ENCODE peak calls at places on chromosome 3, in eight cellular contexts. Y is uterus; U is CD8-positive, alpha-beta memory T cell; F is ovary; B is lower lobe of right lung; V is upper lobe of left lung; E is effector memory CD4-positive, alpha-beta T cell; K is CD4-positive, alpha-beta T cell. P is an unnamed sample.

GRCh38 chr3:38627956-38628355 is 21.5 kb downstream of the SCN5A start:
- DNase-seq in K (no peak), U (no peak), F (no peak), B (no peak), E (no peak), Y (no peak), V (no peak), P (no peak)

GRCh38 chr3:72515915-72516314 is 332.3 kb downstream of the SHQ1 start:
- DNase-seq in V (no peak), Y (no peak), E (no peak), B (no peak), F (no peak), U (no peak), K (no peak), P (no peak)

GRCh38 chr3:52537726-52538421 is 1.5 kb downstream of the UQCC5 start:
- DNase-seq in Y (no peak), E (no peak), K (no peak), F (no peak), U (no peak), B (no peak), V (no peak), P (no peak)

GRCh38 chr3:57079221-57079831 is 18.9 kb downstream of the SPATA12 start:
- DNase-seq in V (peak; percentile 51), Y (peak; percentile 31), K (no peak), B (peak; percentile 56), F (peak; percentile 64), U (no peak), E (no peak), P (no peak)

GRCh38 chr3:18153571-18154173 is 271.5 kb downstream of the SATB1 start:
- DNase-seq in V (no peak), E (no peak), B (no peak), F (no peak), Y (no peak), U (no peak), K (no peak), P (no peak)

GRCh38 chr3:132283440-132283839 is 33.8 kb upstream of the ACP3 start:
- DNase-seq in U (no peak), B (no peak), V (peak; percentile 48), F (no peak), K (no peak), E (no peak), Y (no peak), P (no peak)

GRCh38 chr3:10945683-10946287 is 46.8 kb upstream of the SLC6A1 start:
- DNase-seq in U (peak; percentile 6), K (peak; percentile 34), B (peak; percentile 72), F (peak; percentile 54), Y (peak; percentile 29), V (peak; percentile 62), E (no peak), P (no peak)

GRCh38 chr3:8629151-8630021 is 15.2 kb downstream of the SSUH2 start:
- DNase-seq in Y (no peak), K (peak; percentile 21), V (peak; percentile 83), U (no peak), B (peak; percentile 84), E (peak; percentile 36), F (no peak), P (no peak)

GRCh38 chr3:187811580-187812250 is 66.4 kb upstream of the BCL6 start:
- DNase-seq in V (peak; percentile 47), K (no peak), U (no peak), F (no peak), B (no peak), Y (no peak), E (no peak), P (no peak)

GRCh38 chr3:129824926-129825541 is 68.5 kb downstream of the TMCC1 start:
- DNase-seq in V (no peak), E (no peak), B (no peak), U (peak; percentile 13), F (peak; percentile 33), Y (no peak), K (peak; percentile 11), P (no peak)

GRCh38 chr3:98884675-98885371 is 16.7 kb downstream of the DCBLD2 start:
- DNase-seq in K (no peak), V (no peak), Y (no peak), U (no peak), B (no peak), F (no peak), E (no peak), P (no peak)

GRCh38 chr3:138434276-138434874 is at the start of gene ESYT3:
- DNase-seq in V (peak; percentile 94), F (peak; percentile 58), B (peak; percentile 95), E (no peak), U (peak; percentile 16), Y (peak; percentile 67), K (peak; percentile 13), P (peak; percentile 39)

GRCh38 chr3:39216176-39216790 is 23.9 kb upstream of the XIRP1 start:
- DNase-seq in U (no peak), F (no peak), K (no peak), V (no peak), Y (no peak), E (no peak), B (no peak), P (no peak)

GRCh38 chr3:169430687-169431404 is 232.7 kb downstream of the MECOM start:
- DNase-seq in F (no peak), V (peak; percentile 28), U (no peak), E (no peak), B (no peak), K (no peak), Y (peak; percentile 29), P (no peak)

GRCh38 chr3:112460519-112460918 is 38.8 kb downstream of the BTLA start:
- DNase-seq in V (no peak), F (no peak), B (no peak), Y (no peak), K (no peak), E (no peak), U (no peak), P (no peak)

GRCh38 chr3:111714305-111714704 is 119.2 kb upstream of the ZBED2 start:
- DNase-seq in V (no peak), B (no peak), E (no peak), K (no peak), Y (no peak), U (no peak), F (no peak), P (no peak)

DNA sequence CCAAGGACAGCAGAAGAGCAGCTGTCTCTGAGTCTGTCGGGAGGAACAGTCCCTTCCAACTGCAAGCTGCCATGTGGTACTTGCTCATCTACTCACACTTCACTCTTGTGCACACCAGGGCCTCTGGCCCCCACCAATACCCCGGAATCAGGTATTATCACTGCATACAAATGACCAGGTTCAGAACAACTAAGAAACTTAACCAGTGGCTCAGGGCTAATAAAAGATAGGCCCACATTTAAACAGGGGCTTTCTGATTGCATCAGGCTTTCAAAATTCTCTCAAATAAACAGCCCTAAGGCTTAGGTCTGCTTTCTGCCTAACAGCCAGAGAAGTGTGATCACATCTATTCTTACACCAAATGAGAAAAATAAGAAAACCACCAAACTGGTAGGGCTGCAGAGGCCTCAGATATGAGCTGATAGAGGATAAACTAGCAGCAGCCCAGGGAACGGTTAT is 20.7 kb downstream of the CCDC12 start:
- DNase-seq in Y (no peak), E (no peak), B (no peak), K (no peak), V (no peak), U (no peak), F (no peak), P (no peak)
- H3K27ac ChIP-seq in Y (no peak overlapping the region), E (no peak overlapping the region), B (peak overlapping the region; percentile 10), K (peak overlapping the region; percentile 25), V (peak overlapping the region; percentile 49), U (peak overlapping the region; percentile 25), F (no peak overlapping the region), P (no peak overlapping the region)

GRCh38 chr3:183538475-183538874 is 17.0 kb downstream of the KLHL6 start:
- DNase-seq in E (no peak), F (no peak), B (no peak), K (no peak), Y (no peak), V (no peak), U (no peak), P (no peak)

GRCh38 chr3:183540501-183541234 is 14.8 kb downstream of the KLHL6 start:
- DNase-seq in U (no peak), V (no peak), Y (no peak), K (no peak), B (peak; percentile 60), F (no peak), E (no peak), P (no peak)

GRCh38 chr3:183541235-183541655 is 14.3 kb downstream of the KLHL6 start:
- DNase-seq in Y (no peak), B (no peak), E (no peak), F (no peak), V (no peak), U (no peak), K (no peak), P (no peak)

GRCh38 chr3:183541738-183542137 is 13.8 kb downstream of the KLHL6 start:
- DNase-seq in Y (no peak), K (no peak), V (no peak), F (no peak), B (no peak), U (no peak), E (no peak), P (no peak)

DNA sequence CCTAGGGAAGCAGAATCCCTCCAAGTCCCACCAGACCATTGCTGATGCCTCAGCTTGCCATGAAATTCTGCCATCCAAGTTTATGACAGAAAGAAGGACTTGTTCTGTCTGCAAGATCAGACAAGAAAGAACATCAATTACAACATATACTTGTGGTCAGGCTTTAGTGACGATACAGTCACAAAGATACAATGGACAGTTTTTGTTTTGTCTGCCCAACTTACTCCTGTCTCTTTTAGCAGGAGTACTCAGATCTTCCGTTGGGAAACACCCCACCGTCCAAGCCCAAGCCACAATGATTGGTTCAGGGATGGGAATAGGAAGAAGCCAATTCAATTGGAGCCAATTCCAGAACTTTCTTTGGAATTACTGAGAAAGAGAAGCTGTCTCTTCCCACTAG is 15.7 kb downstream of the KLHL6 start:
- DNase-seq in Y (no peak), V (no peak), K (no peak), B (no peak), F (no peak), U (no peak), E (no peak), P (no peak)
- H3K27ac ChIP-seq in Y (no peak overlapping the region), V (peak overlapping the region; percentile 49), K (no peak overlapping the region), B (no peak overlapping the region), F (no peak overlapping the region), U (no peak overlapping the region), E (no peak overlapping the region), P (no peak overlapping the region)

GRCh38 chr3:49707113-49707480 is 12.4 kb downstream of the AMIGO3 start:
- DNase-seq in U (no peak), B (no peak), E (no peak), K (no peak), Y (no peak), F (no peak), V (no peak), P (no peak)
- H3K27ac ChIP-seq in U (no peak overlapping the region), B (no peak overlapping the region), E (no peak overlapping the region), K (no peak overlapping the region), Y (no peak overlapping the region), F (no peak overlapping the region), V (no peak overlapping the region), P (no peak overlapping the region)

DNA sequence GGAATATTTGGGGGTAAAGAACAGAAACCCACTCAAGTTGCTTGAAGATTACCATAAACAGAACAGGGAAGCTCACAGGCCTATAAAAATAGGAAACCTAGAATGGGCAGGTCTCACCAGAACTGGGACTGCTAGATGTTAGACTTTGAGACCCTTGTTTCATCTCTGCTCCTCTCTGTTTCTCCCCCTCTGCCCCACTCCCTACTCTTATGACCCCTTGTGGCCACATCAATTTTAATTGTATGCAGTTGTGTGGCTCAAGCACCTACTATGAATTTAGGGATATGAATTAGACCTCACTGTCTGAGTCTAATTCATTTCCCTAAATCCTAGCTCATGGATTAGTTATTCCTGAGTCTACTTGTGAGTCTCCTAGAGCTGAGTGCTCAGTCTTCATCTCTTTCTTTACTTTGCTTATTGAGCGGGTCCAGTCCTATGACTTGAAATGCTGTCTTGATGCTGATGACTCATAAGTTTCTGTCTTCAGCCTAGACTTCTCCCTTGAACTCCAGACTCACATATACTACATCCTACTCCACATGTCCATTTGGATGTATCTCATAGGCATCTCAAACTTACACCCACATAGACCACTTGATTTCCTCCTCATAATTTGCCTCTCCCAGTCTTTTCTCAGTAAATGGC is 78.7 kb downstream of the ITPR1 start:
- DNase-seq in F (no peak), E (no peak), Y (no peak), V (no peak), U (no peak), B (no peak), K (no peak), P (no peak)
- H3K27ac ChIP-seq in F (no peak overlapping the region), E (no peak overlapping the region), Y (no peak overlapping the region), V (no peak overlapping the region), U (no peak overlapping the region), B (no peak overlapping the region), K (no peak overlapping the region), P (no peak overlapping the region)